ENCODE peak calls at places on chromosome 15, in six cellular contexts. M is ovary, E is ureter, H is T-helper 1 cell, N is type B pancreatic cell, J is GM19239. B is an unnamed sample.

GRCh38 chr15:73945109-73945508 is 18.8 kb downstream of the LOXL1 start:
- DNase-seq in M (no peak), E (no peak), H (no peak), N (no peak), J (no peak), B (no peak)

GRCh38 chr15:72925661-72926060 is 126.6 kb upstream of the NEO1 start:
- DNase-seq in M (no peak), E (no peak), H (no peak), N (no peak), J (no peak), B (no peak)

GRCh38 chr15:41564286-41564959 is 5.4 kb downstream of the TYRO3 start:
- DNase-seq in M (peak), E (no peak), H (no peak), N (no peak), J (no peak), B (no peak)

GRCh38 chr15:78306176-78306774 is 6.9 kb upstream of the SKIC8 start:
- DNase-seq in M (no peak), E (no peak), H (no peak), N (no peak), J (no peak), B (peak)

GRCh38 chr15:45435124-45435903 is 57.0 kb upstream of the GATM start:
- DNase-seq in M (no peak), E (no peak), H (no peak), N (no peak), J (no peak), B (no peak)

GRCh38 chr15:51678081-51678480 is 3.2 kb upstream of the SCG3 start:
- DNase-seq in M (no peak), E (no peak), H (no peak), N (no peak), J (no peak), B (no peak)

GRCh38 chr15:39591141-39591895 is 10.4 kb downstream of the THBS1 start:
- DNase-seq in M (no peak), E (no peak), H (no peak), N (no peak), J (no peak), B (peak)

GRCh38 chr15:47778263-47778770 is 61.0 kb downstream of the SEMA6D start:
- DNase-seq in M (no peak), E (no peak), H (no peak), N (no peak), J (no peak), B (no peak)

GRCh38 chr15:74889390-74889881 is 406 bp upstream of the MPI start:
- DNase-seq in M (peak), E (peak), H (no peak), N (no peak), J (no peak), B (no peak)

GRCh38 chr15:84747423-84748273 is 744 bp upstream of the ZNF592 start:
- DNase-seq in M (peak), E (peak), H (peak), N (peak), J (peak), B (peak)

GRCh38 chr15:79674124-79674465 is 222.7 kb downstream of the MTHFS start:
- DNase-seq in M (no peak), E (no peak), H (no peak), N (no peak), J (no peak), B (no peak)

GRCh38 chr15:28992340-28992864 is 106.6 kb downstream of the APBA2 start:
- DNase-seq in M (no peak), E (no peak), H (no peak), N (no peak), J (no peak), B (no peak)

GRCh38 chr15:45157974-45158373 is 28.2 kb downstream of the DUOX1 start:
- DNase-seq in M (no peak), E (no peak), H (no peak), N (no peak), J (no peak), B (peak)

GRCh38 chr15:68983821-68984517 is 30.5 kb upstream of the NOX5 start:
- DNase-seq in M (no peak), E (no peak), H (no peak), N (no peak), J (no peak), B (no peak)

GRCh38 chr15:93088200-93088980 is 621 bp downstream of the RGMA start:
- DNase-seq in M (peak), E (no peak), H (no peak), N (no peak), J (no peak), B (peak)

GRCh38 chr15:35746121-35746520 is 200.2 kb upstream of the DPH6 start:
- DNase-seq in M (no peak), E (no peak), H (no peak), N (no peak), J (no peak), B (peak)

GRCh38 chr15:88375234-88375926 is 91.8 kb downstream of the MRPL46 start:
- DNase-seq in M (no peak), E (no peak), H (no peak), N (no peak), J (no peak), B (peak)

GRCh38 chr15:23039917-23040281 is 530 bp upstream of the TUBGCP5 start:
- DNase-seq in M (no peak), E (no peak), H (no peak), N (no peak), J (no peak), B (no peak)

GRCh38 chr15:63601727-63602185 is 4.6 kb downstream of the FBXL22 start:
- DNase-seq in M (no peak), E (no peak), H (no peak), N (no peak), J (no peak), B (peak)

GRCh38 chr15:71011503-71012155 is 103.6 kb upstream of the THSD4 start:
- DNase-seq in M (no peak), E (no peak), H (no peak), N (no peak), J (no peak), B (peak)

GRCh38 chr15:67146214-67146613 is 80.8 kb downstream of the SMAD3 start:
- DNase-seq in M (peak), E (peak), H (no peak), N (no peak), J (no peak), B (peak)

GRCh38 chr15:51736069-51736468 is 1.4 kb downstream of the LYSMD2 start:
- DNase-seq in M (no peak), E (no peak), H (no peak), N (no peak), J (no peak), B (no peak)

GRCh38 chr15:43132830-43133428 is 457 bp upstream of the TMEM62 start:
- DNase-seq in M (no peak), E (no peak), H (no peak), N (no peak), J (no peak), B (no peak)

GRCh38 chr15:26891448-26891881 is 24.6 kb downstream of the GABRA5 start:
- DNase-seq in M (peak), E (peak), H (no peak), N (peak), J (no peak), B (peak)

GRCh38 chr15:80846416-80846815 is 67.2 kb downstream of the CEMIP start:
- DNase-seq in M (no peak), E (no peak), H (no peak), N (no peak), J (no peak), B (no peak)

GRCh38 chr15:77504310-77504709 is 83.6 kb downstream of the HMG20A start:
- DNase-seq in M (no peak), E (no peak), H (no peak), N (no peak), J (no peak), B (no peak)

GRCh38 chr15:76191539-76192244 is 119.6 kb downstream of the ETFA start:
- DNase-seq in M (no peak), E (no peak), H (no peak), N (no peak), J (no peak), B (no peak)

GRCh38 chr15:59170295-59170881 is 36.3 kb upstream of the LDHAL6B start:
- DNase-seq in M (peak), E (peak), H (no peak), N (no peak), J (no peak), B (peak)

GRCh38 chr15:94691169-94691568 is 459.8 kb downstream of the MCTP2 start:
- DNase-seq in M (no peak), E (no peak), H (no peak), N (no peak), J (no peak), B (no peak)

GRCh38 chr15:85482896-85483295 is 102.5 kb downstream of the AKAP13 start:
- DNase-seq in M (no peak), E (no peak), H (no peak), N (no peak), J (no peak), B (peak)

GRCh38 chr15:38768970-38769369 is 204.4 kb upstream of the RASGRP1 start:
- DNase-seq in M (peak), E (peak), H (no peak), N (no peak), J (no peak), B (peak)

GRCh38 chr15:69853572-69853971 is 244.1 kb downstream of the TLE3 start:
- DNase-seq in M (no peak), E (no peak), H (no peak), N (no peak), J (no peak), B (peak)

GRCh38 chr15:90863987-90864386 is 4.4 kb upstream of the FURIN start:
- DNase-seq in M (no peak), E (no peak), H (no peak), N (no peak), J (no peak), B (no peak)